ENCODE peak calls at places on chromosomes 11 and 22, in six cellular contexts. B, S, I, X, W and U are unnamed samples.

GRCh38 chr22:37195921-37196320 is 7.9 kb upstream of the C1QTNF6 start:
- DNase-seq in I (no peak), B (no peak), X (no peak), W (peak; percentile 53), S (peak; percentile 62), U (no peak)

GRCh38 chr11:119175493-119176077 is 7.1 kb downstream of the NLRX1 start:
- DNase-seq in S (no peak), I (no peak), X (no peak), B (no peak), W (no peak), U (no peak)

GRCh38 chr11:102518296-102519094 is 12.1 kb downstream of the MMP7 start:
- DNase-seq in S (no peak), I (no peak), X (no peak), W (no peak), B (no peak), U (no peak)

GRCh38 chr11:9273430-9274336 is 8.5 kb upstream of the DENND5A start:
- DNase-seq in I (no peak), W (no peak), X (no peak), S (no peak), B (no peak), U (no peak)

GRCh38 chr11:133901316-133901715 is 55.5 kb downstream of the IGSF9B start:
- DNase-seq in S (no peak), W (peak; percentile 19), I (no peak), X (no peak), B (no peak), U (no peak)

GRCh38 chr11:47494996-47495855 is 46.3 kb upstream of the RAPSN start:
- DNase-seq in B (no peak), S (no peak), X (no peak), I (no peak), W (no peak), U (no peak)

GRCh38 chr11:28983780-28984179 is 875.6 kb downstream of the METTL15 start:
- DNase-seq in I (no peak), B (no peak), S (no peak), X (no peak), W (no peak), U (no peak)

GRCh38 chr22:29475550-29475949 is 4.5 kb upstream of the NEFH start:
- DNase-seq in I (no peak), S (no peak), B (no peak), W (no peak), X (no peak), U (no peak)

GRCh38 chr11:9855579-9856260 is 191.8 kb downstream of the SWAP70 start:
- DNase-seq in W (no peak), S (no peak), B (no peak), I (no peak), X (no peak), U (no peak)

GRCh38 chr22:19199479-19199878 is 20.9 kb upstream of the SLC25A1 start:
- DNase-seq in X (no peak), B (no peak), I (no peak), S (no peak), W (no peak), U (no peak)

GRCh38 chr11:44270403-44271192 is 39.3 kb downstream of the ALX4 start:
- DNase-seq in I (no peak), B (no peak), W (peak; percentile 52), S (no peak), X (no peak), U (no peak)

GRCh38 chr22:37280718-37281117 is 1.6 kb upstream of the CYTH4 start:
- DNase-seq in I (no peak), B (no peak), S (no peak), X (no peak), W (no peak), U (no peak)

GRCh38 chr11:96342971-96343711 is at the start of gene MAML2:
- DNase-seq in I (peak; percentile 94), X (peak; percentile 89), W (peak; percentile 95), B (peak; percentile 89), S (peak; percentile 92), U (peak; percentile 94)

GRCh38 chr22:29704528-29705285 is 15.1 kb upstream of the CABP7 start:
- DNase-seq in B (no peak), W (peak; percentile 70), I (peak; percentile 46), S (no peak), X (no peak), U (no peak)

GRCh38 chr11:77198440-77198849 is 70.4 kb downstream of the MYO7A start:
- DNase-seq in B (no peak), X (peak; percentile 27), W (peak; percentile 42), S (peak; percentile 26), I (no peak), U (no peak)

GRCh38 chr22:38350444-38351359 is 33.5 kb upstream of the CSNK1E start:
- DNase-seq in S (peak; percentile 22), X (no peak), I (peak; percentile 17), B (no peak), W (peak; percentile 43), U (no peak)

GRCh38 chr11:65651589-65652510 is 10.9 kb downstream of the RELA start:
- DNase-seq in X (no peak), B (no peak), W (no peak), S (peak; percentile 57), I (peak; percentile 86), U (no peak)

GRCh38 chr11:95863486-95864140 is 60.3 kb downstream of the MTMR2 start:
- DNase-seq in X (no peak), S (no peak), W (no peak), I (no peak), B (no peak), U (no peak)

GRCh38 chr22:38110863-38111852 is 674 bp upstream of the BAIAP2L2 start:
- DNase-seq in W (no peak), S (no peak), X (no peak), I (peak; percentile 68), B (no peak), U (no peak)

GRCh38 chr11:78744202-78744601 is 169.5 kb upstream of the NARS2 start:
- DNase-seq in B (no peak), S (no peak), W (no peak), I (no peak), X (no peak), U (no peak)

GRCh38 chr11:46114961-46115360 is 6.3 kb downstream of the PHF21A start:
- DNase-seq in X (no peak), W (no peak), I (no peak), B (no peak), S (no peak), U (no peak)

GRCh38 chr11:68810164-68810563 is 31.6 kb downstream of the CPT1A start:
- DNase-seq in X (no peak), B (no peak), S (no peak), W (no peak), I (peak; percentile 54), U (no peak)